ENCODE peak calls at places on chromosomes 4 and X, in four cellular contexts. P is fibroblast of lung, X is SK-N-SH, E is stomach. T is an unnamed sample. For H3K36me3, the result is how much of the 10 kb centered on the place peaks cover.

GRCh38 chr4:73006286-73006990 is 63.1 kb downstream of the COX18 start:
- DNase-seq in P (no peak), X (no peak), E (no peak), T (no peak)

GRCh38 chrX:32687379-32687778 is 524.0 kb downstream of the DMD start:
- DNase-seq in P (no peak), X (no peak), E (no peak), T (no peak)

GRCh38 chrX:22396408-22396807 is 123.7 kb downstream of the CBLL2 start:
- DNase-seq in P (peak), X (no peak), E (no peak), T (no peak)

GRCh38 chrX:29541038-29541437 is 674.3 kb upstream of the MAGEB2 start:
- DNase-seq in P (peak), X (no peak), E (no peak), T (no peak)

GRCh38 chr4:38266616-38267015 is 306.4 kb downstream of the PTTG2 start:
- DNase-seq in P (peak), X (no peak), E (no peak), T (no peak)

GRCh38 chrX:3788494-3789233 is 75.2 kb upstream of the PRKX start:
- DNase-seq in P (no peak), X (no peak), E (no peak), T (no peak)

GRCh38 chrX:23799469-23800065 is 16.6 kb downstream of the SAT1 start:
- DNase-seq in P (peak), X (no peak), E (no peak), T (no peak)

GRCh38 chr4:7313361-7313811 is 121.0 kb downstream of the SORCS2 start:
- DNase-seq in P (no peak), X (no peak), E (no peak), T (no peak)

GRCh38 chr4:139595989-139596679 is 40.1 kb upstream of the SETD7 start:
- DNase-seq in P (peak), X (no peak), E (no peak), T (no peak)

GRCh38 chr4:15479089-15479912 is 9.6 kb downstream of the CC2D2A start:
- DNase-seq in P (peak), X (peak), E (peak), T (no peak)

GRCh38 chr4:137956256-137956655 is 285.9 kb downstream of the SLC7A11 start:
- DNase-seq in P (peak), X (no peak), E (no peak), T (no peak)

GRCh38 chrX:16348286-16348685 is 181.0 kb downstream of the MAGEB17 start:
- DNase-seq in P (no peak), X (no peak), E (no peak), T (no peak)

GRCh38 chr4:16843831-16844508 is 54.5 kb downstream of the LDB2 start:
- DNase-seq in P (peak), X (no peak), E (no peak), T (no peak)

GRCh38 chrX:153647461-153648357 is 706 bp downstream of the DUSP9 start:
- DNase-seq in P (no peak), X (peak), E (no peak), T (peak)

GRCh38 chr4:134585972-134586371 is 384.4 kb upstream of the PABPC4L start:
- DNase-seq in P (peak), X (no peak), E (no peak), T (no peak)

GRCh38 chr4:60223098-60223497 is 977.0 kb upstream of the ADGRL3 start:
- DNase-seq in P (no peak), X (no peak), E (no peak), T (no peak)

GRCh38 chrX:120824021-120824420 is 51.6 kb downstream of the CT47B1 start:
- DNase-seq in P (no peak), X (no peak), E (no peak), T (no peak)

GRCh38 chr4:7394681-7395451 is 39.9 kb downstream of the PSAPL1 start:
- DNase-seq in P (no peak), X (peak), E (peak), T (peak)

GRCh38 chr4:165814256-165815010 is 58.6 kb upstream of the TLL1 start:
- DNase-seq in P (peak), X (no peak), E (no peak), T (no peak)

GRCh38 chr4:7019367-7019766 is 23.8 kb upstream of the TADA2B start:
- DNase-seq in P (no peak), X (no peak), E (no peak), T (no peak)

GRCh38 chr4:138562544-138562961 is 320.4 kb upstream of the SLC7A11 start:
- DNase-seq in P (peak), X (no peak), E (no peak), T (no peak)

GRCh38 chrX:4841216-4841745 is 1127.8 kb upstream of the PRKX start:
- DNase-seq in P (no peak), X (no peak), E (no peak), T (no peak)

GRCh38 chrX:132169554-132169953 is 41.7 kb upstream of the FRMD7 start:
- DNase-seq in P (no peak), X (no peak), E (no peak), T (no peak)

GRCh38 chrX:55163171-55163570 is 57.0 kb upstream of the PAGE5 start:
- DNase-seq in P (no peak), X (no peak), E (no peak), T (no peak)

GRCh38 chr4:8495803-8496202 is 55.2 kb downstream of the TRMT44 start:
- DNase-seq in P (no peak), X (no peak), E (no peak), T (no peak)

GRCh38 chrX:129706395-129707072 is 32.2 kb upstream of the XPNPEP2 start:
- DNase-seq in P (no peak), X (peak), E (peak), T (no peak)

GRCh38 chrX:72006461-72006860 is 95.8 kb downstream of the NHSL2 start:
- DNase-seq in P (no peak), X (no peak), E (no peak), T (no peak)

GRCh38 chrX:72005046-72005445 is 94.4 kb downstream of the NHSL2 start:
- DNase-seq in P (no peak), X (no peak), E (no peak), T (no peak)

GRCh38 chrX:72002886-72003285 is 92.2 kb downstream of the NHSL2 start:
- DNase-seq in P (peak), X (no peak), E (no peak), T (no peak)

GRCh38 chrX:72001906-72002305 is 91.3 kb downstream of the NHSL2 start:
- DNase-seq in P (no peak), X (no peak), E (no peak), T (no peak)

GRCh38 chrX:72003811-72004750 is 93.4 kb downstream of the NHSL2 start:
- DNase-seq in P (peak), X (peak), E (peak), T (no peak)
- TF ChIP-seq CTCF in P (no peak), X (no peak), E (no peak), T (no peak)

GRCh38 chr4:10072420-10073017 is 44.1 kb downstream of the WDR1 start:
- DNase-seq in P (no peak), X (no peak), E (no peak), T (no peak)
- H3K36me3 ChIP-seq in P (under half), X (half or more), E (half or more), T (half or more)

DNA sequence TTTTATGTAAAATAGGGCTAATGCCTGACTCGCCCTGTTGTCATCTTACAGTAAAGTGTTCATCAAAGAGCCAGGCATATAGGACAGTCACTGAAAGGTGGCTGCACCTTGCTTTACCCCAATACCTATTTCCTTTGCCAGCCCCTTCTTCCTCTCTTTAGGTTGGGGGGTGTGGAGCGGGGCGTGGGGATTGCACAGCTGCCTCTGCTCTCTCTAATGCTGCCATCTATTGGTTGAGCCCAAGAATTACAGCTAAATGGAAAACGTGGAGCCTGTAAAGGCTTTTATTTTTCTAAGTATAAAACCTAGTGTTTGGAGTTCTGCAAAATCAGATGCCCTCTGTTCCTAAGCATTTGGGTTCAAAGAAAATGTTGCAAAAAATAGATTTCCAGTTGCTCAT is 47.7 kb downstream of the ATG4A start:
- DNase-seq in P (no peak), X (peak), E (no peak), T (no peak)
- TF ChIP-seq CTCF in P (peak), X (peak), E (no peak), T (peak)

GRCh38 chr4:1231637-1232360 is 17.1 kb downstream of the CTBP1 start:
- DNase-seq in P (no peak), X (no peak), E (no peak), T (no peak)
- H3K36me3 ChIP-seq in P (half or more), X (half or more), E (half or more), T (under half)

GRCh38 chr4:56619160-56619559 is 61.9 kb downstream of the HOPX start:
- DNase-seq in P (peak), X (peak), E (no peak), T (no peak)
- TF ChIP-seq CTCF in P (peak), X (no peak), E (no peak), T (no peak)

DNA sequence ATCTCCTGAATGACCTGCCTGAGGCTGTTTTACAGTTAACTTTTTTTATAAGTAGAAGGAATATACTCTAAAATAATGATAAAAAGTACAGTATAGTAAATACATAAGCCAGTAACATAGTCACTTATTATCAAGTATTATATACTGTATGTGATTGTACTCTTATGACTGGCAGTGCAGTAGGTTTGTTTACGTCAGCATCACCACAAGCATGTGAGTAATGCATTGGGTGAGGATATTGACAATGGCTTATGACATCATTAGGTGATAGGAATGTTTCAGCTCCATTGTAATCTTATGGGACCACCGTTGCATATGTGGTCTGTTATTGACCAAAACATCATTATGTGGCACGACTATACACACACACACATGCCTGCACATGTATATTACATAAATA is 20.5 kb downstream of the NUDT9 start:
- DNase-seq in P (peak), X (no peak), E (no peak), T (no peak)
- H3K36me3 ChIP-seq in P (under half), X (under half), E (half or more), T (under half)

GRCh38 chr4:45033676-45034410 is 307.5 kb upstream of the GNPDA2 start:
- DNase-seq in P (no peak), X (no peak), E (no peak), T (no peak)
- TF ChIP-seq CTCF in P (no peak), X (no peak), E (no peak), T (no peak)

GRCh38 chr4:3223986-3224748 is 24.8 kb upstream of the MSANTD1 start:
- DNase-seq in P (no peak), X (no peak), E (no peak), T (no peak)

GRCh38 chr4:3221996-3222395 is 27.0 kb upstream of the MSANTD1 start:
- DNase-seq in P (no peak), X (no peak), E (no peak), T (no peak)

GRCh38 chr4:3220586-3221494 is 28.1 kb upstream of the MSANTD1 start:
- DNase-seq in P (no peak), X (no peak), E (no peak), T (no peak)

GRCh38 chr4:3224971-3225850 is 23.7 kb upstream of the MSANTD1 start:
- DNase-seq in P (no peak), X (peak), E (no peak), T (no peak)

DNA sequence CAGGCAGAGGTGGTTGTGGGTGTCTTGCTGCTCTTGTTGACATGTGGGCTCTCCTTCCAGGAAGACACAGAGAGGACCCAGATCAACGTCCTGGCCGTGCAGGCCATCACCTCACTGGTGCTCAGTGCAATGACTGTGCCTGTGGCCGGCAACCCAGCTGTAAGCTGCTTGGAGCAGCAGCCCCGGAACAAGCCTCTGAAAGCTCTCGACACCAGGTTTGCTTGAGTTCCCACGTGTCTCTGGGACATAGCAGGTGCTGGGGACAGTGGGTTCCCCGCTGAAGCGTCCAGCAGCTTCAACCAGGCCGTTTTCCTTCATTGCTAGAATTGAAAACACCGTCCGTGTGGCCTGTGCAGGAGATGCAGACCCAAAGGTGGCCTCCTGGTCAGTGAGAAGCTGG is 25.6 kb upstream of the MSANTD1 start:
- DNase-seq in P (no peak), X (no peak), E (no peak), T (no peak)
- H3K36me3 ChIP-seq in P (under half), X (half or more), E (half or more), T (half or more)